ENCODE peak calls at places on chromosome 10, in ten cellular contexts. Q, W, L, X, B, D, A, Z, R and J are unnamed samples.
A peak's percentile ranks its signal among the peaks of the same experiment; 100 is the strongest.

GRCh38 chr10:131832056-131832685 is 68.6 kb upstream of the PPP2R2D start:
- DNase-seq in W (no peak), Z (no peak), Q (no peak), L (no peak), R (peak; percentile 20), D (no peak), B (no peak), X (no peak), A (no peak), J (no peak)

GRCh38 chr10:82969405-82969804 is 1094.4 kb downstream of the NRG3 start:
- DNase-seq in L (no peak), Q (peak; percentile 32), A (no peak), R (no peak), W (no peak), X (no peak), B (no peak), D (peak; percentile 29), Z (no peak), J (peak; percentile 4)

GRCh38 chr10:133277993-133278576 is 1.4 kb upstream of the ADAM8 start:
- DNase-seq in R (no peak), Q (no peak), W (peak; percentile 62), B (no peak), X (no peak), A (no peak), D (no peak), Z (no peak), L (no peak), J (no peak)

GRCh38 chr10:31401287-31401686 is 82.3 kb downstream of the ZEB1 start:
- DNase-seq in B (no peak), L (no peak), W (no peak), A (no peak), X (no peak), Q (no peak), D (no peak), Z (no peak), R (no peak), J (no peak)

GRCh38 chr10:98417973-98418372 is 3.0 kb upstream of the PYROXD2 start:
- DNase-seq in B (no peak), W (no peak), L (no peak), Q (no peak), R (no peak), Z (no peak), D (no peak), X (no peak), A (no peak), J (no peak)

GRCh38 chr10:50469288-50469687 is 154.5 kb downstream of the SGMS1 start:
- DNase-seq in Z (no peak), X (peak; percentile 47), A (no peak), L (peak; percentile 33), W (no peak), B (no peak), Q (peak; percentile 62), R (no peak), D (peak; percentile 36), J (peak; percentile 55)

GRCh38 chr10:80498039-80498832 is 39.5 kb upstream of the SH2D4B start:
- DNase-seq in L (no peak), Z (no peak), D (no peak), A (no peak), B (no peak), Q (no peak), W (no peak), R (no peak), X (no peak), J (no peak)

GRCh38 chr10:60456053-60456452 is 66.4 kb upstream of the ANK3 start:
- DNase-seq in A (no peak), Q (no peak), D (no peak), R (no peak), Z (no peak), L (no peak), B (no peak), X (peak; percentile 27), W (no peak), J (peak; percentile 27)

GRCh38 chr10:30783939-30784500 is 154.5 kb upstream of the LYZL2 start:
- DNase-seq in A (peak; percentile 60), B (peak; percentile 84), R (peak; percentile 83), X (peak; percentile 81), W (peak; percentile 84), D (peak; percentile 95), L (peak; percentile 82), Z (peak; percentile 81), Q (peak; percentile 88), J (peak; percentile 89)

GRCh38 chr10:103277713-103278299 is 868 bp downstream of the INA start:
- DNase-seq in A (no peak), Z (no peak), Q (no peak), B (no peak), L (no peak), D (no peak), W (no peak), R (no peak), X (no peak), J (no peak)

GRCh38 chr10:70190581-70190980 is 20.3 kb upstream of the SAR1A start:
- DNase-seq in Z (no peak), D (peak; percentile 48), A (no peak), Q (peak; percentile 58), B (no peak), R (no peak), W (no peak), L (no peak), X (no peak), J (no peak)

GRCh38 chr10:2895616-2896196 is 171.6 kb upstream of the PFKP start:
- DNase-seq in A (no peak), Z (no peak), Q (no peak), R (no peak), L (no peak), D (no peak), B (no peak), W (no peak), X (no peak), J (no peak)

GRCh38 chr10:52248697-52249306 is 65.3 kb upstream of the DKK1 start:
- DNase-seq in D (no peak), W (no peak), L (no peak), X (no peak), R (no peak), B (no peak), A (no peak), Z (no peak), Q (no peak), J (no peak)

GRCh38 chr10:52250562-52250961 is 63.5 kb upstream of the DKK1 start:
- DNase-seq in Q (no peak), D (no peak), B (no peak), L (no peak), X (no peak), Z (no peak), A (no peak), R (no peak), W (no peak), J (peak; percentile 6)

GRCh38 chr10:52249850-52250395 is 64.2 kb upstream of the DKK1 start:
- DNase-seq in W (no peak), B (no peak), Q (no peak), R (no peak), L (no peak), Z (no peak), X (no peak), D (no peak), A (no peak), J (no peak)

GRCh38 chr10:52256832-52257691 is 57.0 kb upstream of the DKK1 start:
- DNase-seq in R (no peak), Z (no peak), L (no peak), Q (no peak), X (no peak), W (no peak), A (peak; percentile 64), B (no peak), D (peak; percentile 33), J (peak; percentile 31)

DNA sequence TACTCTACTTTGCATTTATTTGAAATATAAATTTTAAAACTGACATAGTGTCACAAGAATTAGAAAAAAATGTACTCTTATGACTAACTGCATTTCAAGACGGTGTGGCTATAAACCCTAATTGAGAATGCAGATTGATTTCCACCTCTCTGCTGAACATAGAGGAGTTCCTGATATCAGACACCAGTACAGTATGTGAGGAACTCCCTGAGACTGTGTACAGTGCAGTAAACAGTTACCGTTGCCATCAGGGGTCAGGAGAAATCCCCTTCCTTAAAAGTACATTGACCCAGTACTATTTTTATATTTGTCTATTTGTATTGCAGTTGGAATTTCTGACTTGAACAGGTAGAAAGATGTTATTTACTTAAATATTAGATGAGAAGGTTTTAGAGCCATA is 61.8 kb upstream of the DKK1 start:
- DNase-seq in W (no peak), D (no peak), B (no peak), Z (no peak), X (no peak), A (no peak), Q (no peak), L (no peak), R (no peak), J (no peak)
- H3K4me3 ChIP-seq in W (no peak overlapping the region), D (no peak overlapping the region), B (no peak overlapping the region), Z (no peak overlapping the region), X (no peak overlapping the region), A (no peak overlapping the region), Q (no peak overlapping the region), L (no peak overlapping the region), R (no peak overlapping the region), J (no peak overlapping the region)

GRCh38 chr10:101122270-101123084 is 8.6 kb upstream of the TLX1 start:
- DNase-seq in W (no peak), Z (no peak), R (no peak), Q (no peak), B (no peak), X (no peak), D (no peak), L (no peak), A (no peak), J (no peak)
- H3K4me3 ChIP-seq in W (no peak overlapping the region), Z (no peak overlapping the region), R (no peak overlapping the region), Q (no peak overlapping the region), B (no peak overlapping the region), X (no peak overlapping the region), D (no peak overlapping the region), L (no peak overlapping the region), A (no peak overlapping the region), J (no peak overlapping the region)

DNA sequence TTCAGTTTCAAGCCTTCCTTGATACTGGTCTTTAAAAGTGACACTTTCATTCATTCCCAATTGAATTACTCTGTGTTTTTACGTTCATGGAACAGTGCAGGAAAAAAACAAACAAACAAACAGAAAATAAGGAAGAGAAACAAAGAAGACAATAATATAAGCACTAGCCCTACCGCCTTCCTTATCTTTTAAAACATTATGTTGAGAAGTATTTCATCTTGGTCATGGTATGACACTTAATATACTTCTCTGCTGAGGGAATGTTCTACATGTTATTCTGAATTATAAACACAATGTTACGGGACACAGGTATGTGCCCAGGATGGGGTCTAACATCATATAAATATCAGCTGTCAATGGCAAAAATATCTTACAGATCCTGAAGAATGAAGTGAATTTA is 176.7 kb downstream of the SFMBT2 start:
- DNase-seq in X (no peak), Z (no peak), W (no peak), Q (no peak), B (no peak), D (no peak), R (no peak), L (no peak), A (no peak), J (no peak)
- H3K4me3 ChIP-seq in X (no peak overlapping the region), Z (no peak overlapping the region), W (no peak overlapping the region), Q (no peak overlapping the region), B (no peak overlapping the region), D (no peak overlapping the region), R (no peak overlapping the region), L (no peak overlapping the region), A (no peak overlapping the region), J (no peak overlapping the region)

GRCh38 chr10:96834121-96834520 is 2.0 kb downstream of the LCOR start:
- DNase-seq in A (no peak), B (no peak), Z (no peak), R (no peak), Q (no peak), L (no peak), W (no peak), D (no peak), X (no peak), J (peak; percentile 28)
- H3K4me3 ChIP-seq in A (peak overlapping the region; percentile 100), B (peak overlapping the region; percentile 96), Z (peak overlapping the region; percentile 86), R (peak overlapping the region; percentile 88), Q (peak overlapping the region; percentile 80), L (peak overlapping the region; percentile 97), W (peak overlapping the region; percentile 94), D (no peak overlapping the region), X (peak overlapping the region; percentile 67), J (peak overlapping the region; percentile 97)